ENCODE peak calls at places on chromosomes 7 and 10, in seven cellular contexts. One of them, this sample, is unnamed.

GRCh38 chr7:93575555-93576397 is 1.3 kb upstream of the CALCR start:
- DNase-seq in heart left ventricle: no peak
- DNase-seq in uterus: no peak
- DNase-seq in HCT116: no peak
- DNase-seq in Peyer's patch: no peak
- DNase-seq in spleen: no peak
- DNase-seq in GM12891: no peak
- DNase-seq in this sample: no peak

GRCh38 chr10:47421057-47421952 is 37.2 kb upstream of the ZNF488 start:
- DNase-seq in spleen: peak
- DNase-seq in Peyer's patch: no peak
- DNase-seq in HCT116: peak
- DNase-seq in uterus: no peak
- DNase-seq in GM12891: no peak
- DNase-seq in heart left ventricle: no peak
- DNase-seq in this sample: peak

GRCh38 chr10:44425466-44425865 is 40.6 kb upstream of the CXCL12 start:
- DNase-seq in GM12891: no peak
- DNase-seq in uterus: no peak
- DNase-seq in Peyer's patch: no peak
- DNase-seq in heart left ventricle: no peak
- DNase-seq in HCT116: no peak
- DNase-seq in spleen: no peak
- DNase-seq in this sample: no peak

GRCh38 chr7:149561072-149561471 is 63.5 kb upstream of the ZNF746 start:
- DNase-seq in uterus: no peak
- DNase-seq in spleen: no peak
- DNase-seq in HCT116: no peak
- DNase-seq in heart left ventricle: no peak
- DNase-seq in Peyer's patch: no peak
- DNase-seq in GM12891: no peak
- DNase-seq in this sample: no peak

GRCh38 chr7:50706469-50706937 is 76.2 kb downstream of the GRB10 start:
- DNase-seq in uterus: no peak
- DNase-seq in Peyer's patch: no peak
- DNase-seq in GM12891: no peak
- DNase-seq in heart left ventricle: no peak
- DNase-seq in HCT116: no peak
- DNase-seq in spleen: no peak
- DNase-seq in this sample: no peak

GRCh38 chr10:22023508-22023907 is 20.0 kb upstream of the DNAJC1 start:
- DNase-seq in HCT116: no peak
- DNase-seq in Peyer's patch: no peak
- DNase-seq in heart left ventricle: no peak
- DNase-seq in GM12891: no peak
- DNase-seq in spleen: no peak
- DNase-seq in uterus: no peak
- DNase-seq in this sample: no peak

GRCh38 chr10:79946270-79947082 is 2.4 kb downstream of the SFTPD start:
- DNase-seq in HCT116: no peak
- DNase-seq in Peyer's patch: no peak
- DNase-seq in GM12891: no peak
- DNase-seq in uterus: no peak
- DNase-seq in spleen: no peak
- DNase-seq in heart left ventricle: no peak
- DNase-seq in this sample: no peak

GRCh38 chr10:125812128-125812527 is 10.9 kb downstream of the UROS start:
- DNase-seq in HCT116: no peak
- DNase-seq in GM12891: no peak
- DNase-seq in heart left ventricle: no peak
- DNase-seq in Peyer's patch: no peak
- DNase-seq in uterus: no peak
- DNase-seq in spleen: no peak
- DNase-seq in this sample: no peak

GRCh38 chr10:48713966-48714618 is 29.4 kb downstream of the WDFY4 start:
- DNase-seq in heart left ventricle: no peak
- DNase-seq in spleen: no peak
- DNase-seq in Peyer's patch: no peak
- DNase-seq in HCT116: no peak
- DNase-seq in GM12891: no peak
- DNase-seq in uterus: no peak
- DNase-seq in this sample: no peak

GRCh38 chr10:72251635-72252034 is 22.1 kb upstream of the DDIT4 start:
- DNase-seq in GM12891: no peak
- DNase-seq in uterus: no peak
- DNase-seq in HCT116: no peak
- DNase-seq in Peyer's patch: no peak
- DNase-seq in spleen: no peak
- DNase-seq in heart left ventricle: no peak
- DNase-seq in this sample: no peak

GRCh38 chr10:31322647-31323046 is 3.6 kb downstream of the ZEB1 start:
- DNase-seq in uterus: no peak
- DNase-seq in GM12891: no peak
- DNase-seq in Peyer's patch: no peak
- DNase-seq in spleen: no peak
- DNase-seq in heart left ventricle: no peak
- DNase-seq in HCT116: no peak
- DNase-seq in this sample: no peak

GRCh38 chr10:128540806-128541739 is 414.9 kb upstream of the MKI67 start:
- DNase-seq in uterus: no peak
- DNase-seq in HCT116: no peak
- DNase-seq in spleen: no peak
- DNase-seq in heart left ventricle: no peak
- DNase-seq in Peyer's patch: no peak
- DNase-seq in GM12891: no peak
- DNase-seq in this sample: no peak

GRCh38 chr7:27171636-27172387 is 2.3 kb downstream of the HOXA10 start:
- DNase-seq in uterus: peak
- DNase-seq in spleen: peak
- DNase-seq in heart left ventricle: no peak
- DNase-seq in GM12891: no peak
- DNase-seq in HCT116: no peak
- DNase-seq in Peyer's patch: no peak
- DNase-seq in this sample: no peak

GRCh38 chr7:33062023-33062781 is at the start of gene NT5C3A:
- DNase-seq in spleen: peak
- DNase-seq in HCT116: no peak
- DNase-seq in GM12891: peak
- DNase-seq in Peyer's patch: peak
- DNase-seq in uterus: no peak
- DNase-seq in heart left ventricle: peak
- DNase-seq in this sample: peak

GRCh38 chr7:107396990-107397389 is 72.9 kb upstream of the GPR22 start:
- DNase-seq in heart left ventricle: no peak
- DNase-seq in uterus: no peak
- DNase-seq in HCT116: no peak
- DNase-seq in Peyer's patch: no peak
- DNase-seq in GM12891: no peak
- DNase-seq in spleen: no peak
- DNase-seq in this sample: no peak

GRCh38 chr7:19016140-19016539 is 101.3 kb downstream of the TWIST1 start:
- DNase-seq in uterus: no peak
- DNase-seq in Peyer's patch: no peak
- DNase-seq in spleen: no peak
- DNase-seq in HCT116: no peak
- DNase-seq in GM12891: no peak
- DNase-seq in heart left ventricle: no peak
- DNase-seq in this sample: no peak

GRCh38 chr10:60778978-60779668 is 845 bp downstream of the CDK1 start:
- DNase-seq in HCT116: no peak
- DNase-seq in spleen: no peak
- DNase-seq in heart left ventricle: no peak
- DNase-seq in GM12891: no peak
- DNase-seq in uterus: no peak
- DNase-seq in Peyer's patch: no peak
- DNase-seq in this sample: no peak

GRCh38 chr10:69124558-69125121 is 662 bp downstream of the VPS26A start:
- DNase-seq in Peyer's patch: peak
- DNase-seq in uterus: peak
- DNase-seq in spleen: peak
- DNase-seq in GM12891: peak
- DNase-seq in heart left ventricle: peak
- DNase-seq in HCT116: peak
- DNase-seq in this sample: peak

GRCh38 chr10:44575601-44576380 is 190.9 kb upstream of the CXCL12 start:
- DNase-seq in spleen: no peak
- DNase-seq in HCT116: no peak
- DNase-seq in Peyer's patch: no peak
- DNase-seq in uterus: no peak
- DNase-seq in heart left ventricle: no peak
- DNase-seq in GM12891: no peak
- DNase-seq in this sample: no peak

GRCh38 chr10:58706836-58707235 is 194.2 kb downstream of the BICC1 start:
- DNase-seq in uterus: no peak
- DNase-seq in heart left ventricle: no peak
- DNase-seq in GM12891: no peak
- DNase-seq in spleen: no peak
- DNase-seq in HCT116: no peak
- DNase-seq in Peyer's patch: no peak
- DNase-seq in this sample: no peak

GRCh38 chr7:138975343-138976104 is 5.7 kb downstream of the KIAA1549 start:
- DNase-seq in heart left ventricle: no peak
- DNase-seq in Peyer's patch: no peak
- DNase-seq in uterus: no peak
- DNase-seq in GM12891: no peak
- DNase-seq in spleen: no peak
- DNase-seq in HCT116: no peak
- DNase-seq in this sample: no peak

GRCh38 chr10:60604356-60604755 is 173.9 kb upstream of the CDK1 start:
- DNase-seq in GM12891: no peak
- DNase-seq in HCT116: no peak
- DNase-seq in Peyer's patch: no peak
- DNase-seq in uterus: no peak
- DNase-seq in spleen: no peak
- DNase-seq in heart left ventricle: no peak
- DNase-seq in this sample: no peak

GRCh38 chr7:140752533-140752932 is 56.0 kb downstream of the NDUFB2 start:
- DNase-seq in HCT116: no peak
- DNase-seq in GM12891: no peak
- DNase-seq in uterus: no peak
- DNase-seq in Peyer's patch: no peak
- DNase-seq in spleen: no peak
- DNase-seq in heart left ventricle: no peak
- DNase-seq in this sample: no peak

GRCh38 chr10:6144609-6145413 is 56.0 kb downstream of the RBM17 start:
- DNase-seq in spleen: peak
- DNase-seq in HCT116: peak
- DNase-seq in uterus: peak
- DNase-seq in GM12891: peak
- DNase-seq in heart left ventricle: peak
- DNase-seq in Peyer's patch: peak
- DNase-seq in this sample: no peak
- TF ChIP-seq POLR2A in spleen: peak
- TF ChIP-seq POLR2A in HCT116: peak
- TF ChIP-seq POLR2A in uterus: peak
- TF ChIP-seq POLR2A in GM12891: peak
- TF ChIP-seq POLR2A in heart left ventricle: peak
- TF ChIP-seq POLR2A in Peyer's patch: peak
- TF ChIP-seq POLR2A in this sample: peak

GRCh38 chr7:151736403-151736909 is 140.5 kb downstream of the PRKAG2 start:
- DNase-seq in GM12891: no peak
- DNase-seq in spleen: no peak
- DNase-seq in Peyer's patch: no peak
- DNase-seq in uterus: peak
- DNase-seq in heart left ventricle: peak
- DNase-seq in HCT116: peak
- DNase-seq in this sample: peak
- TF ChIP-seq POLR2A in GM12891: no peak
- TF ChIP-seq POLR2A in spleen: no peak
- TF ChIP-seq POLR2A in Peyer's patch: no peak
- TF ChIP-seq POLR2A in uterus: no peak
- TF ChIP-seq POLR2A in heart left ventricle: peak
- TF ChIP-seq POLR2A in HCT116: no peak
- TF ChIP-seq POLR2A in this sample: peak

GRCh38 chr7:73669858-73670385 is 2.3 kb downstream of the VPS37D start:
- DNase-seq in GM12891: no peak
- DNase-seq in Peyer's patch: no peak
- DNase-seq in spleen: no peak
- DNase-seq in uterus: no peak
- DNase-seq in heart left ventricle: no peak
- DNase-seq in HCT116: no peak
- DNase-seq in this sample: no peak

GRCh38 chr7:73671317-73671651 is 3.7 kb downstream of the VPS37D start:
- DNase-seq in spleen: no peak
- DNase-seq in GM12891: no peak
- DNase-seq in uterus: no peak
- DNase-seq in heart left ventricle: no peak
- DNase-seq in HCT116: no peak
- DNase-seq in Peyer's patch: no peak
- DNase-seq in this sample: no peak

GRCh38 chr7:73668103-73668937 is 689 bp downstream of the VPS37D start:
- DNase-seq in GM12891: no peak
- DNase-seq in HCT116: no peak
- DNase-seq in uterus: peak
- DNase-seq in spleen: peak
- DNase-seq in heart left ventricle: no peak
- DNase-seq in Peyer's patch: no peak
- DNase-seq in this sample: no peak

GRCh38 chr7:73669316-73669715 is 1.7 kb downstream of the VPS37D start:
- DNase-seq in spleen: no peak
- DNase-seq in uterus: no peak
- DNase-seq in heart left ventricle: no peak
- DNase-seq in Peyer's patch: no peak
- DNase-seq in HCT116: no peak
- DNase-seq in GM12891: no peak
- DNase-seq in this sample: no peak

DNA sequence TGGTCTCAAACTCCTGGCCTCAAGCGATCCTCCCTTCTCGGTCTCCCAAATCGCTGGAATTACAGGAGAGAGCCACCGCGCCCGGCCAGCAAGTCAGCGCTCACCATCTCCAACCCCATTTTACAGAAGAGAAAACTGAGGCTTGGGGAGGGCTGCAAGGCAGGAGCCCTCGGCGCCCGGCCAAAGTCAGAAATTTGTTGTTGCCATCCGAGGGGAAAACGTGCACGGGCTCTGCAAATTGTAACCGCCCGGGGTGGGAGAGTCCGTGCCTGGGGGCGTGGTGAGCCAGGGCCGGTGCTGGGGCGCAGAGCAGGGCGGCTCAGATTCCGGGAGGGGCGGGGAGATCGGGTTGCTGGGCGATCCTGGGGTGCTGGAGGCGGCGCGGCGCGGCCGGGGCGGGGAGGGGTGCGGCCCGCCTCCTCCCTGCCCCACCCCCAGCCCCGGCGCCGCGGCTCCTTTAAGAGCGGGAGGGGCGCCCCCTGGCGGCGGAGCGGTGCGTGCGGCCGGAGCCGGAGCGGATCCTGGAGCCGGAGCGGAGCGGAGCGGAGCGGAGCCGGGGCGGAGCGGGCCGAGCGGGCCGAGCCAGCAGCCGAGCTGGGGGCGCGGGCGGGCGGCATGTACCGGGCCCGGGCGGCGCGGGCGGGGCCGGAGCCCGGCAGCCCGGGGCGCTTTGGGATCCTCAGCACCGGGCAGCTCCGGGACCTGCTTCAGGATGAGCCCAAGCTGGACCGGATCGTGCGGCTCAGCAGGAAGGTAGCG is at the start of gene VPS37D:
- DNase-seq in GM12891: peak
- DNase-seq in heart left ventricle: peak
- DNase-seq in spleen: peak
- DNase-seq in uterus: peak
- DNase-seq in HCT116: peak
- DNase-seq in Peyer's patch: peak
- DNase-seq in this sample: peak
- TF ChIP-seq POLR2A in GM12891: no peak
- TF ChIP-seq POLR2A in heart left ventricle: peak
- TF ChIP-seq POLR2A in spleen: no peak
- TF ChIP-seq POLR2A in uterus: no peak
- TF ChIP-seq POLR2A in HCT116: no peak
- TF ChIP-seq POLR2A in Peyer's patch: no peak
- TF ChIP-seq POLR2A in this sample: no peak

GRCh38 chr10:73650537-73651331 is 5.1 kb downstream of the SYNPO2L start:
- DNase-seq in HCT116: no peak
- DNase-seq in spleen: no peak
- DNase-seq in GM12891: no peak
- DNase-seq in heart left ventricle: peak
- DNase-seq in Peyer's patch: no peak
- DNase-seq in uterus: no peak
- DNase-seq in this sample: no peak
- TF ChIP-seq POLR2A in HCT116: no peak
- TF ChIP-seq POLR2A in spleen: no peak
- TF ChIP-seq POLR2A in GM12891: peak
- TF ChIP-seq POLR2A in heart left ventricle: peak
- TF ChIP-seq POLR2A in Peyer's patch: no peak
- TF ChIP-seq POLR2A in uterus: no peak
- TF ChIP-seq POLR2A in this sample: no peak